ENCODE peak calls at places on chromosomes 12 and 14, in four cellular contexts. R is psoas muscle, A is NT2/D1, Q is small intestine. J is an unnamed sample. For H3K36me3, the result is how much of the 10 kb centered on the place peaks cover.

GRCh38 chr12:26327975-26328635 is 132.7 kb downstream of the SSPN start:
- DNase-seq in R (no peak), A (no peak), Q (no peak), J (no peak)

GRCh38 chr12:57552692-57553321 is 3.0 kb downstream of the KIF5A start:
- DNase-seq in R (no peak), A (no peak), Q (no peak), J (no peak)

GRCh38 chr12:123519151-123520001 is 14.1 kb downstream of the RILPL1 start:
- DNase-seq in R (peak), A (peak), Q (peak), J (peak)

GRCh38 chr12:32512910-32513309 is 113.6 kb downstream of the FGD4 start:
- DNase-seq in R (no peak), A (no peak), Q (no peak), J (no peak)

GRCh38 chr14:58171090-58171489 is 19.1 kb upstream of the ARMH4 start:
- DNase-seq in R (peak), A (peak), Q (peak), J (peak)

GRCh38 chr12:112992541-112993398 is 14.5 kb downstream of the OAS2 start:
- DNase-seq in R (no peak), A (peak), Q (peak), J (peak)

GRCh38 chr12:115709410-115710065 is 568.0 kb downstream of the MED13L start:
- DNase-seq in R (peak), A (no peak), Q (no peak), J (no peak)

GRCh38 chr14:57575482-57575881 is 81.8 kb upstream of the CCDC198 start:
- DNase-seq in R (no peak), A (no peak), Q (no peak), J (no peak)

GRCh38 chr12:107760817-107761501 is at the start of gene PRDM4:
- DNase-seq in R (peak), A (peak), Q (peak), J (peak)

GRCh38 chr14:28609228-28609828 is 157.3 kb upstream of the FOXG1 start:
- DNase-seq in R (peak), A (peak), Q (peak), J (peak)

GRCh38 chr12:116426391-116427136 is 132.6 kb upstream of the MAP1LC3B2 start:
- DNase-seq in R (peak), A (peak), Q (no peak), J (no peak)

GRCh38 chr12:120534703-120535655 is 823 bp downstream of the RNF10 start:
- DNase-seq in R (peak), A (no peak), Q (peak), J (peak)

GRCh38 chr12:33786532-33786931 is 235.8 kb upstream of the ALG10 start:
- DNase-seq in R (no peak), A (no peak), Q (no peak), J (no peak)

GRCh38 chr14:37253905-37254304 is 56.2 kb downstream of the MIPOL1 start:
- DNase-seq in R (no peak), A (no peak), Q (no peak), J (no peak)

GRCh38 chr14:96638041-96638855 is 136.1 kb downstream of the PAPOLA start:
- DNase-seq in R (no peak), A (no peak), Q (no peak), J (peak)

GRCh38 chr12:117025481-117026151 is 73.6 kb downstream of the TESC start:
- DNase-seq in R (peak), A (peak), Q (peak), J (peak)

GRCh38 chr12:48946206-48946605 is 11.1 kb downstream of the ARF3 start:
- DNase-seq in R (no peak), A (no peak), Q (no peak), J (no peak)

GRCh38 chr14:77059276-77059934 is 30.9 kb upstream of the IRF2BPL start:
- DNase-seq in R (peak), A (no peak), Q (peak), J (no peak)

GRCh38 chr12:52050771-52051541 is at the start of gene NR4A1:
- DNase-seq in R (peak), A (peak), Q (peak), J (peak)

GRCh38 chr14:95763875-95764274 is 50.0 kb upstream of the TCL1A start:
- DNase-seq in R (no peak), A (no peak), Q (no peak), J (no peak)

GRCh38 chr14:22456986-22457594 is 131.9 kb downstream of the DAD1 start:
- DNase-seq in R (no peak), A (no peak), Q (no peak), J (no peak)

DNA sequence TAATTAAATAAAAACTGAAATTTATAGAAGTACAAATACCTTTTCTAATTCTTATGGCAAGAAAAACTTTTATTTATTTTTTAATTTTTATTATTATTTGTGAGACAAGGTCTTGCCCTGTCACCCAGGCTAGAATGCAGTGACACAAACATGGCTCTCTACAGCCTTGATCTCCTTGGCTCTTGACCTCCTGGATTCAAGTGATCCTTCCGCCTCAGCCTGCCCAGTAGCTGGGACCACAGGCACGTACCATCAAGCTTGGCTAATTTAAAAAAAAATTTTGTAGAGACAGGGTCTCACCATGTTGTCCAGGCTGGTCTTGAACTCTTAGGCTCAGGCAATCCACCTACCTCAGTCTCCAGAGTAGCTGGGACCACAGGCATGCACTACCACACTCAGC is 47.4 kb downstream of the COCH start:
- DNase-seq in R (no peak), A (no peak), Q (no peak), J (no peak)
- H3K36me3 ChIP-seq in R (under half), A (under half), Q (under half), J (under half)

GRCh38 chr14:104704252-104704651 is 14.8 kb downstream of the INF2 start:
- DNase-seq in R (no peak), A (no peak), Q (no peak), J (no peak)
- H3K36me3 ChIP-seq in R (under half), A (half or more), Q (under half), J (under half)

GRCh38 chr12:6553051-6553868 is 2.6 kb downstream of the IFFO1 start:
- DNase-seq in R (peak), A (no peak), Q (no peak), J (no peak)
- H3K36me3 ChIP-seq in R (under half), A (half or more), Q (under half), J (under half)

DNA sequence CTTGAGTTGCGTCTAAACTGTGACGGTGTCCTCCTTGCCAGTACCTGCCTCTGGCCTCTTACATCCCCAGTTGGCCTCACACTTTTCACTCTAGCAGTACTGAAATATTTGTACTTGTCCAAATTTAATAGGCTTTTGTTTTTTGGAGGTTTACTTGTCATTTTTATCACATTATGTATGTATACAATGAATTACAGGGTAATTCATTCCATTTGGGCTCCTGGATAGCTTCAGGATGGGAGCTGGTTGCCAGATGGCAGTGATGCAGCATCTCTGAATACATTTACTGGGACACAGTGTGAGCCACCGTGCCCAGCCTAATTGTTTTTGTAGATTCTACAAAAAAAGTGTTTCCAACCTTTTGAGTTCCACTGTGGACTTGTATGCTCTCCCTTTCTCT is 13.4 kb downstream of the CCDC77 start:
- DNase-seq in R (no peak), A (no peak), Q (no peak), J (no peak)
- H3K36me3 ChIP-seq in R (under half), A (half or more), Q (under half), J (under half)

DNA sequence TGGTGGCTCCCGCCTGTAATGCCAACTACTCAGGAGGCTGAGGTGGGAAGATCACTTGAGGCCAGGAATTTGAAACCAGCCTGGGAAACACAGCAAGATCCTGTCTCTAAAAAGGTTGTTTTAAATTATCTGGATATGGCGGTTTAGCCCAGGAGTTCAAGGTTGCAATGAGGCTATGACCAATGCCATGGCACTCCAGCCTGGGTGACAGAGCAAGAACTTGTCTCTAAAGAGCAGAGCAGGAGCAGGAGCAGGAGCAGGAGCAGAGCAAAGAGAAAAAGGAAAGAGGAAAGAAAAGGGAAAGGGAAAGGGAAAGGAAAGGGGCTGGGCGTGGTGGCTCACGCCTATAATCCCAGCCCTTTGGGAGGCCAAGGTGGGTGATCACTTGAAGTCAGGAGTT is 15.1 kb downstream of the DCP1B start:
- DNase-seq in R (no peak), A (no peak), Q (no peak), J (no peak)
- H3K36me3 ChIP-seq in R (under half), A (half or more), Q (under half), J (under half)

DNA sequence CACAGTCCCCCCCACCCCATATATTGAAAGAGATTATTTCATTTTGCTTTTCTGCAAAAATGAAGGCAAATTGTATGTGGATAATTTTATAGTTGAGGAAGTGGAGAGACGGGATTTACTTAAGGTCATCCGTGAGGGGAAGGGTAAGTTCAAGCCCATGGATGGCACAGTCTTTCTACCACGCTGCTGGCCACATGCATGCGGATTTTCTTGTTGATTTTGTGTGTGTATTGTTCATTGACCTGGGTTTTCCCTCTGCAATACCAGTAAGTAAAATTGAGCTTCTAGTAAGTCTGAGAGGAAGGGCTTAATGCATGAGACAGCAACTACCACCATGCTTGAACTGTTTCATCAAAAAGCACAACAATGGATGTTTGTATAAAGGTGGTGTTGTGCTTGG is 35.1 kb downstream of the ACACB start:
- DNase-seq in R (no peak), A (no peak), Q (no peak), J (no peak)
- H3K36me3 ChIP-seq in R (under half), A (under half), Q (under half), J (under half)

DNA sequence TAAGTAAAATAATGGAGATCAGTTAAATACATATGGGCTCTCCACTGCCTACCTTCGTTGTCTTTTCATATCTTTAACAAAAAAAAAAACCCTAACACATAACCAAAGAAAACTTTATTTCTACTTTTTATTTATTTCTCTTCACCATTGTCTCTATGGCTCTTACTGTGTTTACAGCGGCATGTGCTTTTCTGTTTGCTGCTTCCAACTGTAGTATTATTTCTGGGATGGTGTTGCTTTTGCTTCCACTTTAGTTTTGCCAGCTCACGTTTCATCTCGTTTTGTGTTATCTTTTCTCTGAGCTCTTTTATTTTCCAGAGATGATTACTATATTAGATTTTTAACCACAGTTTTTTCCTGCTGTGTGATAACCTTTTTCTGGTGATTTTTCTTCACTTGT is 46.1 kb downstream of the KTN1 start:
- DNase-seq in R (no peak), A (no peak), Q (no peak), J (no peak)
- H3K36me3 ChIP-seq in R (under half), A (under half), Q (under half), J (under half)

GRCh38 chr14:63467440-63468072 is 75.6 kb downstream of the PPP2R5E start:
- DNase-seq in R (no peak), A (no peak), Q (no peak), J (no peak)

GRCh38 chr14:63470877-63471565 is 72.2 kb downstream of the PPP2R5E start:
- DNase-seq in R (no peak), A (no peak), Q (peak), J (no peak)

GRCh38 chr14:63465347-63465746 is 77.8 kb downstream of the PPP2R5E start:
- DNase-seq in R (peak), A (no peak), Q (no peak), J (no peak)

GRCh38 chr14:63473194-63473788 is 69.9 kb downstream of the PPP2R5E start:
- DNase-seq in R (no peak), A (no peak), Q (no peak), J (no peak)

GRCh38 chr14:63468273-63468672 is 74.9 kb downstream of the PPP2R5E start:
- DNase-seq in R (no peak), A (no peak), Q (no peak), J (no peak)
- H3K36me3 ChIP-seq in R (under half), A (under half), Q (under half), J (under half)

J was measured in right lobe of liver.